ENCODE peak calls at places on chromosomes 1 and 21, in seven cellular contexts. H, R, B, I, V, S and M are unnamed samples.

GRCh38 chr1:184022651-184023050 is 14.9 kb downstream of the COLGALT2 start:
- DNase-seq in B (no peak), S (no peak), V (no peak), H (no peak), I (no peak), R (no peak), M (no peak)

GRCh38 chr1:30662291-30662840 is 61.0 kb downstream of the MATN1 start:
- DNase-seq in H (no peak), R (no peak), V (no peak), I (no peak), B (no peak), S (no peak), M (no peak)

GRCh38 chr1:244236101-244236500 is 185.0 kb downstream of the ZBTB18 start:
- DNase-seq in I (peak), V (no peak), S (peak), R (no peak), H (no peak), B (no peak), M (no peak)

GRCh38 chr1:41851589-41851988 is 67.1 kb downstream of the HIVEP3 start:
- DNase-seq in R (no peak), I (peak), S (peak), H (peak), B (no peak), V (no peak), M (no peak)

GRCh38 chr21:39637971-39638628 is 25.4 kb downstream of the B3GALT5 start:
- DNase-seq in R (no peak), S (no peak), H (no peak), B (no peak), V (no peak), I (no peak), M (no peak)

GRCh38 chr1:145891143-145891542 is 5.5 kb upstream of the ANKRD35 start:
- DNase-seq in V (no peak), H (peak), B (no peak), R (no peak), S (peak), I (peak), M (no peak)

GRCh38 chr1:166086113-166086908 is 80.5 kb downstream of the FAM78B start:
- DNase-seq in V (no peak), B (no peak), R (no peak), I (no peak), S (no peak), H (no peak), M (no peak)

GRCh38 chr1:116374340-116375164 is 1.5 kb downstream of the ATP1A1 start:
- DNase-seq in B (no peak), V (no peak), S (no peak), H (no peak), R (no peak), I (no peak), M (peak)

GRCh38 chr1:167681497-167682102 is 40.2 kb upstream of the MPZL1 start:
- DNase-seq in B (no peak), V (no peak), I (no peak), S (no peak), H (no peak), R (no peak), M (no peak)

GRCh38 chr21:41877901-41878830 is 978 bp downstream of the PRDM15 start:
- DNase-seq in B (peak), V (no peak), S (peak), R (peak), H (peak), I (peak), M (no peak)

GRCh38 chr1:17731460-17731859 is 23.7 kb upstream of the ACTL8 start:
- DNase-seq in V (no peak), I (peak), B (no peak), R (no peak), H (no peak), S (no peak), M (no peak)

GRCh38 chr1:145878724-145879123 is 6.9 kb downstream of the ANKRD35 start:
- DNase-seq in V (no peak), B (no peak), S (no peak), H (no peak), R (no peak), I (peak), M (no peak)

GRCh38 chr1:24865168-24865567 is 64.9 kb downstream of the RUNX3 start:
- DNase-seq in B (no peak), I (no peak), S (no peak), R (no peak), V (no peak), H (peak), M (no peak)

GRCh38 chr1:224434447-224435317 is at the start of gene WDR26:
- DNase-seq in R (peak), H (peak), I (peak), S (peak), B (peak), V (peak), M (peak)

GRCh38 chr1:237211031-237211430 is 169.0 kb downstream of the RYR2 start:
- DNase-seq in H (no peak), V (no peak), R (no peak), I (no peak), B (no peak), S (no peak), M (no peak)

GRCh38 chr1:23578997-23579363 is 19.7 kb upstream of the ID3 start:
- DNase-seq in H (no peak), S (peak), I (no peak), V (no peak), R (no peak), B (no peak), M (no peak)

GRCh38 chr1:89578940-89579684 is 53.8 kb upstream of the LRRC8C start:
- DNase-seq in R (no peak), V (no peak), S (no peak), H (no peak), B (no peak), I (no peak), M (no peak)

GRCh38 chr1:21663951-21664805 is 5.0 kb downstream of the RAP1GAP start:
- DNase-seq in H (no peak), B (no peak), S (no peak), V (no peak), R (no peak), I (no peak), M (no peak)

GRCh38 chr1:184189361-184189760 is 137.8 kb downstream of the TSEN15 start:
- DNase-seq in S (no peak), R (no peak), H (no peak), I (peak), B (peak), V (no peak), M (no peak)

GRCh38 chr1:10631121-10631810 is 156.5 kb downstream of the PEX14 start:
- DNase-seq in H (no peak), S (no peak), B (no peak), R (no peak), V (no peak), I (no peak), M (no peak)

GRCh38 chr1:109570414-109570813 is 22.0 kb downstream of the GNAI3 start:
- DNase-seq in S (peak), R (no peak), H (no peak), V (no peak), I (peak), B (no peak), M (no peak)